ENCODE peak calls at places on chromosomes 5 and 9, in five cellular contexts. One of them, this sample, is unnamed.

GRCh38 chr9:128913995-128914772 is 6.6 kb upstream of the PHYHD1 start:
- DNase-seq in suprapubic skin: no peak
- DNase-seq in breast epithelium: no peak
- DNase-seq in endothelial cell of umbilical vein: no peak
- DNase-seq in left ventricle myocardium inferior: no peak
- DNase-seq in this sample: no peak

GRCh38 chr5:39019231-39019630 is 55.0 kb downstream of the RICTOR start:
- DNase-seq in suprapubic skin: no peak
- DNase-seq in endothelial cell of umbilical vein: no peak
- DNase-seq in left ventricle myocardium inferior: no peak
- DNase-seq in breast epithelium: no peak
- DNase-seq in this sample: no peak

GRCh38 chr5:170522211-170523128 is 18.6 kb downstream of the KCNIP1 start:
- DNase-seq in endothelial cell of umbilical vein: no peak
- DNase-seq in suprapubic skin: no peak
- DNase-seq in breast epithelium: peak; percentile 79
- DNase-seq in left ventricle myocardium inferior: no peak
- DNase-seq in this sample: peak; percentile 15

GRCh38 chr5:179316111-179316551 is 29.1 kb downstream of the ADAMTS2 start:
- DNase-seq in breast epithelium: no peak
- DNase-seq in suprapubic skin: peak; percentile 37
- DNase-seq in endothelial cell of umbilical vein: no peak
- DNase-seq in left ventricle myocardium inferior: peak; percentile 13
- DNase-seq in this sample: no peak

GRCh38 chr9:99059074-99059894 is 45.6 kb upstream of the TGFBR1 start:
- DNase-seq in breast epithelium: no peak
- DNase-seq in suprapubic skin: no peak
- DNase-seq in endothelial cell of umbilical vein: no peak
- DNase-seq in left ventricle myocardium inferior: peak; percentile 42
- DNase-seq in this sample: no peak

GRCh38 chr5:155886311-155887031 is 440.5 kb upstream of the SGCD start:
- DNase-seq in endothelial cell of umbilical vein: no peak
- DNase-seq in suprapubic skin: no peak
- DNase-seq in breast epithelium: no peak
- DNase-seq in left ventricle myocardium inferior: no peak
- DNase-seq in this sample: no peak

GRCh38 chr9:116234091-116234490 is 80.5 kb downstream of the PAPPA start:
- DNase-seq in left ventricle myocardium inferior: no peak
- DNase-seq in breast epithelium: no peak
- DNase-seq in endothelial cell of umbilical vein: no peak
- DNase-seq in suprapubic skin: no peak
- DNase-seq in this sample: peak; percentile 94

GRCh38 chr9:76687861-76688374 is 76.3 kb upstream of the PCA3 start:
- DNase-seq in endothelial cell of umbilical vein: peak; percentile 91
- DNase-seq in suprapubic skin: no peak
- DNase-seq in breast epithelium: no peak
- DNase-seq in left ventricle myocardium inferior: no peak
- DNase-seq in this sample: peak; percentile 27

GRCh38 chr5:76535577-76535976 is 87.6 kb downstream of the F2RL2 start:
- DNase-seq in endothelial cell of umbilical vein: no peak
- DNase-seq in suprapubic skin: no peak
- DNase-seq in breast epithelium: no peak
- DNase-seq in left ventricle myocardium inferior: no peak
- DNase-seq in this sample: no peak

GRCh38 chr9:886886-887285 is 45.4 kb downstream of the DMRT1 start:
- DNase-seq in suprapubic skin: no peak
- DNase-seq in breast epithelium: no peak
- DNase-seq in endothelial cell of umbilical vein: no peak
- DNase-seq in left ventricle myocardium inferior: no peak
- DNase-seq in this sample: no peak

GRCh38 chr9:116860509-116861120 is 173.5 kb downstream of the TRIM32 start:
- DNase-seq in breast epithelium: peak; percentile 68
- DNase-seq in left ventricle myocardium inferior: peak; percentile 47
- DNase-seq in suprapubic skin: no peak
- DNase-seq in endothelial cell of umbilical vein: peak; percentile 11
- DNase-seq in this sample: peak; percentile 4

GRCh38 chr5:137370511-137371071 is 128.5 kb downstream of the SPOCK1 start:
- DNase-seq in endothelial cell of umbilical vein: no peak
- DNase-seq in suprapubic skin: no peak
- DNase-seq in breast epithelium: no peak
- DNase-seq in left ventricle myocardium inferior: no peak
- DNase-seq in this sample: peak; percentile 51

GRCh38 chr9:3241290-3241689 is 284.5 kb downstream of the RFX3 start:
- DNase-seq in suprapubic skin: no peak
- DNase-seq in left ventricle myocardium inferior: no peak
- DNase-seq in endothelial cell of umbilical vein: no peak
- DNase-seq in breast epithelium: no peak
- DNase-seq in this sample: no peak

GRCh38 chr5:61767231-61768080 is 435.4 kb downstream of the ZSWIM6 start:
- DNase-seq in breast epithelium: no peak
- DNase-seq in endothelial cell of umbilical vein: no peak
- DNase-seq in suprapubic skin: no peak
- DNase-seq in left ventricle myocardium inferior: no peak
- DNase-seq in this sample: no peak

GRCh38 chr9:63859475-63860215 is 1425.4 kb downstream of the FOXD4L5 start:
- DNase-seq in suprapubic skin: peak; percentile 44
- DNase-seq in breast epithelium: peak; percentile 18
- DNase-seq in left ventricle myocardium inferior: peak; percentile 33
- DNase-seq in endothelial cell of umbilical vein: no peak
- DNase-seq in this sample: no peak

GRCh38 chr9:13665418-13666066 is 386.1 kb upstream of the MPDZ start:
- DNase-seq in suprapubic skin: no peak
- DNase-seq in left ventricle myocardium inferior: no peak
- DNase-seq in breast epithelium: no peak
- DNase-seq in endothelial cell of umbilical vein: no peak
- DNase-seq in this sample: no peak

GRCh38 chr5:87899109-87900100 is 369.2 kb downstream of the TMEM161B start:
- DNase-seq in endothelial cell of umbilical vein: no peak
- DNase-seq in suprapubic skin: peak; percentile 52
- DNase-seq in left ventricle myocardium inferior: peak; percentile 29
- DNase-seq in breast epithelium: no peak
- DNase-seq in this sample: no peak

GRCh38 chr5:67992919-67993318 is 222.6 kb upstream of the PIK3R1 start:
- DNase-seq in breast epithelium: no peak
- DNase-seq in endothelial cell of umbilical vein: peak; percentile 42
- DNase-seq in suprapubic skin: no peak
- DNase-seq in left ventricle myocardium inferior: no peak
- DNase-seq in this sample: no peak

GRCh38 chr5:140060816-140061215 is 17.7 kb upstream of the NRG2 start:
- DNase-seq in suprapubic skin: no peak
- DNase-seq in breast epithelium: no peak
- DNase-seq in endothelial cell of umbilical vein: no peak
- DNase-seq in left ventricle myocardium inferior: no peak
- DNase-seq in this sample: no peak

GRCh38 chr9:129823163-129823933 is 588 bp downstream of the TOR1A start:
- DNase-seq in breast epithelium: no peak
- DNase-seq in endothelial cell of umbilical vein: peak; percentile 13
- DNase-seq in suprapubic skin: peak; percentile 70
- DNase-seq in left ventricle myocardium inferior: no peak
- DNase-seq in this sample: no peak

GRCh38 chr5:179166171-179166885 is 106.2 kb downstream of the ZNF354C start:
- DNase-seq in endothelial cell of umbilical vein: no peak
- DNase-seq in left ventricle myocardium inferior: no peak
- DNase-seq in suprapubic skin: peak; percentile 62
- DNase-seq in breast epithelium: no peak
- DNase-seq in this sample: no peak

GRCh38 chr5:40428129-40428528 is 251.6 kb upstream of the PTGER4 start:
- DNase-seq in suprapubic skin: no peak
- DNase-seq in endothelial cell of umbilical vein: peak; percentile 51
- DNase-seq in breast epithelium: no peak
- DNase-seq in left ventricle myocardium inferior: peak; percentile 28
- DNase-seq in this sample: no peak

GRCh38 chr9:91037511-91038482 is 236.2 kb downstream of the SYK start:
- DNase-seq in breast epithelium: peak; percentile 44
- DNase-seq in left ventricle myocardium inferior: no peak
- DNase-seq in endothelial cell of umbilical vein: peak; percentile 93
- DNase-seq in suprapubic skin: peak; percentile 89
- DNase-seq in this sample: peak; percentile 62

GRCh38 chr5:127311349-127311748 is 20.8 kb downstream of the MEGF10 start:
- DNase-seq in left ventricle myocardium inferior: no peak
- DNase-seq in endothelial cell of umbilical vein: no peak
- DNase-seq in breast epithelium: no peak
- DNase-seq in suprapubic skin: no peak
- DNase-seq in this sample: no peak

DNA sequence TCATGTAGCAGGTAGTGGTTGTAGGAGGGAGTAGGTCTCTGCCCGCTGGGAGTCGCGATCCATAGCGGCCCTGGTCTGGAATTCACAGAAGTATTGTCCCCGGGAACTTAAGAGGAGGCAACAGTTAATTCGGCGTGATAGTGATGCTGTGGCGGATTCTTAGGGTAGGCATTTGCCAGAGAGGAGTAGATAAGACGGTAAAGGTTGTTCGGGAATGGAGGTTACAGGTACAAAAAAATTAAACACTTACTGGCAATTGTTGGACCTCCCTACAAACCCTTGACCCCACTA is 679 bp downstream of the SMC5 start:
- DNase-seq in endothelial cell of umbilical vein: no peak
- DNase-seq in left ventricle myocardium inferior: no peak
- DNase-seq in suprapubic skin: peak; percentile 62
- DNase-seq in breast epithelium: no peak
- DNase-seq in this sample: no peak
- H3K4me3 ChIP-seq in endothelial cell of umbilical vein: peak overlapping the region; percentile 95
- H3K4me3 ChIP-seq in left ventricle myocardium inferior: peak overlapping the region; percentile 84
- H3K4me3 ChIP-seq in suprapubic skin: peak overlapping the region; percentile 81
- H3K4me3 ChIP-seq in breast epithelium: peak overlapping the region; percentile 86
- H3K4me3 ChIP-seq in this sample: peak overlapping the region; percentile 76

DNA sequence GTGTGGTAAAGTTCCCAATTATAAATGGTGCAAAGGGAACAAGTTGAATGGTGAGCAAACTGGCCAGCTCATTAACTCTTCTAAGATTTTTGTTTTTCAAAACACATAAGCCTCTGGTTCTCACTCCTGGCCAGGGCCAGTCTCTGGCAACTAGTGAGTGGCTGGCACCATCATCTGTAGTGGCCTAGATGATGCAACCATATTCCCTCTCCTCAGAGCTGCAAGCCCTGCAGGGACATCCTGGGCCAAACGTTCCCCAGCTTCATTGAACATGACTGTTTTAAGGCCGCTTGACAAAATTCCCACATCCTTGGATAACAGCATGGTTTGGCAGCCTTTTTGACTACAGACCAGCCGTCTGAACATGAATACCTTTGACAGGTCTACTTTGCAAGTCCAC is 24.0 kb downstream of the MACROH2A1 start:
- DNase-seq in suprapubic skin: peak; percentile 33
- DNase-seq in endothelial cell of umbilical vein: no peak
- DNase-seq in breast epithelium: no peak
- DNase-seq in left ventricle myocardium inferior: no peak
- DNase-seq in this sample: no peak
- H3K36me3 ChIP-seq in suprapubic skin: peaks cover 45% of the 10 kb centered on the region
- H3K36me3 ChIP-seq in endothelial cell of umbilical vein: peaks cover 17% of the 10 kb centered on the region
- H3K36me3 ChIP-seq in breast epithelium: no peaks in the 10 kb centered on the region
- H3K36me3 ChIP-seq in left ventricle myocardium inferior: peaks cover 41% of the 10 kb centered on the region
- H3K36me3 ChIP-seq in this sample: peaks cover 4% of the 10 kb centered on the region

DNA sequence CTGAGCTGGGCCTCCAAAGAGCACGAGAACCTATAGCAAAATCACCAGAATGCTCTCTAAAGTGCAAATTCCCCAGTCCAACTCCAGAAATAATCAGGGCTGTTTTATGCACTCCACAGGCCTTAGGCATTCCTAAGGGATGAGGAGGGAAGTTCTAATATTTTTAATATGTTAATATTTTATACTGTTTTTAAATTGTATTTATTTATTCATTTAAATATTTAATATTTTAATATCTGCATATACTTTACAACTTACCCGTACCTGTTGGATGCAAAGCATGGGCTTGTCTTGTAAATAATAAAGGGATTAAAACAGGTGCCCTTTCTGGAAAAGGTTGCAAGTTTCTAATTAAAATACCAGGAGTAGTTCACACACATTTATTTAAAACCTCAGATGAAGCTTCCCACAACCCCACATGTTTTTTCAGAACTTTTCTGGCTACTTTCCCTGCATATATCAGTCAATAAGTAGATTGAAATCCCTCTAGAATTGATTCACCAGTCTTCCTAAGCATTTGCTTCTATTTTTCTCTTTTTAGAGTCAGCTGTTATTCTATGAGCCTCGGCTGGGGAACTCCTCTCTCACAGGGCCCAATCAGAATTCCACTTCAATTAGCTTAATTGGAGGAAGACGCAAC is 140.7 kb downstream of the CDH6 start:
- DNase-seq in suprapubic skin: no peak
- DNase-seq in breast epithelium: no peak
- DNase-seq in left ventricle myocardium inferior: no peak
- DNase-seq in endothelial cell of umbilical vein: no peak
- DNase-seq in this sample: no peak
- H3K4me3 ChIP-seq in suprapubic skin: no peak overlapping the region
- H3K4me3 ChIP-seq in breast epithelium: no peak overlapping the region
- H3K4me3 ChIP-seq in left ventricle myocardium inferior: no peak overlapping the region
- H3K4me3 ChIP-seq in endothelial cell of umbilical vein: no peak overlapping the region
- H3K4me3 ChIP-seq in this sample: no peak overlapping the region

GRCh38 chr5:93579561-93580386 is 1.2 kb downstream of the NR2F1-AS1 start:
- DNase-seq in left ventricle myocardium inferior: no peak
- DNase-seq in breast epithelium: no peak
- DNase-seq in suprapubic skin: no peak
- DNase-seq in endothelial cell of umbilical vein: peak; percentile 65
- DNase-seq in this sample: no peak
- H3K36me3 ChIP-seq in left ventricle myocardium inferior: no peaks in the 10 kb centered on the region
- H3K36me3 ChIP-seq in breast epithelium: no peaks in the 10 kb centered on the region
- H3K36me3 ChIP-seq in suprapubic skin: no peaks in the 10 kb centered on the region
- H3K36me3 ChIP-seq in endothelial cell of umbilical vein: no peaks in the 10 kb centered on the region
- H3K36me3 ChIP-seq in this sample: no peaks in the 10 kb centered on the region

DNA sequence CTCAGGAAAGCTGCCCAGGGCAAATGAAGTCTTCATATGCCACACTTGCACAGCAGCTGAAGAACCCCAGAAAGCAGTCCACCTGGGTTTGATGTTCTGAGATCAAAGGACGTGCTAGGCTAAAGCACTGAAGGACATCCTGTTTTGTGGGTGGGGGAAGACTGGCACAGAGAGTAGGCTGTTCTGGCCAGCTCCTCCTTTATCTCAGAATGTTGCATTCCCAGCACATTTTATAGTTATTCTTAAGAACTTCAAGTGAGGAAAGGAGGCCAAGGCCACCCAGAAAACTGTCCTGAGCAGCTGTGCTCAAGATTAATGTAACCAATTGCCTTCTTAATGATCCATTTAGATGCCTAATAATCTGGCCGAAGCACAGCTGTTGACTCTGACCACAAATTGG is 10.9 kb downstream of the SHOC1 start:
- DNase-seq in left ventricle myocardium inferior: no peak
- DNase-seq in suprapubic skin: no peak
- DNase-seq in endothelial cell of umbilical vein: no peak
- DNase-seq in breast epithelium: no peak
- DNase-seq in this sample: no peak
- H3K4me3 ChIP-seq in left ventricle myocardium inferior: no peak overlapping the region
- H3K4me3 ChIP-seq in suprapubic skin: no peak overlapping the region
- H3K4me3 ChIP-seq in endothelial cell of umbilical vein: no peak overlapping the region
- H3K4me3 ChIP-seq in breast epithelium: no peak overlapping the region
- H3K4me3 ChIP-seq in this sample: no peak overlapping the region

This sample was measured in BJ.